ENCODE peak calls at places on chromosomes 2 and 18, in seven cellular contexts. A is PC-3, I is hepatocyte, E is GM06990, D is fibroblast of pulmonary artery, Q is lower lobe of right lung, R is fibroblast of the aortic adventitia. K is an unnamed sample.
A peak's percentile ranks its signal among the peaks of the same experiment; 100 is the strongest.

GRCh38 chr2:66700181-66700686 is 265.3 kb downstream of the MEIS1 start:
- DNase-seq in R (peak; percentile 24), I (no peak), A (peak; percentile 44), E (no peak), D (no peak), Q (no peak), K (no peak)

GRCh38 chr2:49903471-49903870 is 749.2 kb upstream of the FSHR start:
- DNase-seq in R (no peak), I (no peak), D (no peak), E (no peak), Q (no peak), A (no peak), K (no peak)

GRCh38 chr2:25276569-25277465 is 64.9 kb downstream of the DNMT3A start:
- DNase-seq in Q (peak; percentile 76), R (no peak), D (no peak), I (peak; percentile 55), A (no peak), E (peak; percentile 81), K (no peak)

GRCh38 chr2:173272895-173273294 is 81.8 kb upstream of the CDCA7 start:
- DNase-seq in A (no peak), E (no peak), I (no peak), Q (no peak), R (no peak), D (no peak), K (no peak)

GRCh38 chr2:231387904-231388724 is 7.4 kb upstream of the B3GNT7 start:
- DNase-seq in A (peak; percentile 90), I (peak; percentile 50), R (peak; percentile 14), Q (peak; percentile 62), D (peak; percentile 64), E (no peak), K (no peak)

GRCh38 chr2:23745726-23746105 is 181.2 kb downstream of the ATAD2B start:
- DNase-seq in I (peak; percentile 21), D (peak; percentile 77), R (peak; percentile 66), Q (no peak), A (peak; percentile 24), E (no peak), K (peak; percentile 36)

GRCh38 chr2:85785027-85785822 is 31.4 kb downstream of the ATOH8 start:
- DNase-seq in I (peak; percentile 72), D (peak; percentile 64), A (no peak), R (peak; percentile 96), E (no peak), Q (peak; percentile 68), K (peak; percentile 25)

GRCh38 chr2:854460-854859 is 96.2 kb upstream of the SNTG2 start:
- DNase-seq in E (no peak), Q (no peak), A (peak; percentile 53), D (peak; percentile 13), I (peak; percentile 61), R (no peak), K (no peak)

GRCh38 chr2:68426885-68427579 is 40.1 kb downstream of the FBXO48 start:
- DNase-seq in A (peak; percentile 63), I (no peak), R (peak; percentile 10), Q (no peak), D (no peak), E (peak; percentile 66), K (no peak)

GRCh38 chr2:106039634-106040033 is 154.5 kb downstream of the UXS1 start:
- DNase-seq in Q (no peak), D (no peak), I (no peak), E (no peak), A (no peak), R (no peak), K (no peak)

GRCh38 chr18:70671889-70672551 is 383.2 kb downstream of the SOCS6 start:
- DNase-seq in I (no peak), A (no peak), Q (no peak), D (no peak), E (no peak), R (no peak), K (no peak)

GRCh38 chr18:13280066-13280795 is 61.7 kb downstream of the LDLRAD4 start:
- DNase-seq in R (no peak), D (peak; percentile 17), I (no peak), Q (no peak), A (no peak), E (no peak), K (no peak)

GRCh38 chr2:101775092-101775491 is 77.6 kb downstream of the MAP4K4 start:
- DNase-seq in D (peak; percentile 41), E (no peak), I (no peak), A (no peak), R (no peak), Q (no peak), K (no peak)

GRCh38 chr2:121076501-121076820 is 208.5 kb downstream of the TFCP2L1 start:
- DNase-seq in Q (no peak), A (no peak), D (no peak), R (no peak), I (no peak), E (no peak), K (no peak)

GRCh38 chr18:10332452-10332851 is 122.0 kb upstream of the APCDD1 start:
- DNase-seq in I (no peak), E (no peak), A (no peak), D (no peak), R (no peak), Q (no peak), K (no peak)

GRCh38 chr2:237306787-237307170 is 107.2 kb downstream of the COL6A3 start:
- DNase-seq in A (no peak), D (no peak), R (no peak), E (no peak), Q (no peak), I (no peak), K (no peak)

GRCh38 chr18:60069145-60069544 is 169.3 kb downstream of the PMAIP1 start:
- DNase-seq in D (no peak), I (no peak), E (no peak), A (peak; percentile 20), R (no peak), Q (no peak), K (no peak)

GRCh38 chr18:60064271-60064670 is 164.5 kb downstream of the PMAIP1 start:
- DNase-seq in I (no peak), Q (no peak), A (peak; percentile 84), D (no peak), R (no peak), E (no peak), K (no peak)

GRCh38 chr18:60067426-60068210 is 167.8 kb downstream of the PMAIP1 start:
- DNase-seq in Q (no peak), A (no peak), E (no peak), I (no peak), D (no peak), R (no peak), K (no peak)

GRCh38 chr18:60070631-60071030 is 170.8 kb downstream of the PMAIP1 start:
- DNase-seq in I (no peak), Q (no peak), D (no peak), A (peak; percentile 72), R (no peak), E (no peak), K (no peak)

GRCh38 chr18:60066576-60066975 is 166.8 kb downstream of the PMAIP1 start:
- DNase-seq in A (no peak), D (no peak), Q (no peak), R (no peak), I (no peak), E (no peak), K (no peak)
- H3K4me3 ChIP-seq in A (no peak overlapping the region), D (no peak overlapping the region), Q (no peak overlapping the region), R (no peak overlapping the region), I (no peak overlapping the region), E (no peak overlapping the region), K (no peak overlapping the region)

DNA sequence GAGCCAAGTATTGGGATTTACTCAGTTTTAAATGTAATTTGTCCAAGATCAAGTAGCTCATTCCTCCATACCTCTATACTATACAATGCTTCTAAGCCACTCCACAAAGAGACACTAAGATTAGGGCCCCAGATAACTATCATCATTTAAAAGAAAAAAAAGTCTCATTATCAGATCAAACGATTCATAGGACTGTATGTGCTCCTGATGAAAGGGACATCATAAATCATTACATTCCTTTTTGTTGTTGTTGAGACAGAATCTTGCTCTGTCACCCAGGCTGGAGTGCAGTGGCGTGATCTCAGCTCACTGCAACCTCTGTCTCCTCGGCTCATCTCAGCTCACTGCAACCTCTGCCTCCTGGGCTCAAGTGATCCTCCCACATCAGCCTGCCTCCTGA is 2.2 kb upstream of the SLC3A1 start:
- DNase-seq in A (no peak), R (no peak), E (no peak), D (no peak), Q (no peak), I (no peak), K (no peak)
- TF ChIP-seq CTCF in A (no peak), R (no peak), E (no peak), D (no peak), Q (no peak), I (no peak), K (no peak)

GRCh38 chr18:499351-500229 is 911 bp downstream of the COLEC12 start:
- DNase-seq in R (peak; percentile 95), A (peak; percentile 52), I (peak; percentile 76), Q (peak; percentile 61), D (peak; percentile 63), E (no peak), K (no peak)
- H3K4me3 ChIP-seq in R (peak overlapping the region; percentile 74), A (peak overlapping the region; percentile 44), I (peak overlapping the region; percentile 79), Q (peak overlapping the region; percentile 64), D (peak overlapping the region; percentile 64), E (no peak overlapping the region), K (peak overlapping the region; percentile 61)

DNA sequence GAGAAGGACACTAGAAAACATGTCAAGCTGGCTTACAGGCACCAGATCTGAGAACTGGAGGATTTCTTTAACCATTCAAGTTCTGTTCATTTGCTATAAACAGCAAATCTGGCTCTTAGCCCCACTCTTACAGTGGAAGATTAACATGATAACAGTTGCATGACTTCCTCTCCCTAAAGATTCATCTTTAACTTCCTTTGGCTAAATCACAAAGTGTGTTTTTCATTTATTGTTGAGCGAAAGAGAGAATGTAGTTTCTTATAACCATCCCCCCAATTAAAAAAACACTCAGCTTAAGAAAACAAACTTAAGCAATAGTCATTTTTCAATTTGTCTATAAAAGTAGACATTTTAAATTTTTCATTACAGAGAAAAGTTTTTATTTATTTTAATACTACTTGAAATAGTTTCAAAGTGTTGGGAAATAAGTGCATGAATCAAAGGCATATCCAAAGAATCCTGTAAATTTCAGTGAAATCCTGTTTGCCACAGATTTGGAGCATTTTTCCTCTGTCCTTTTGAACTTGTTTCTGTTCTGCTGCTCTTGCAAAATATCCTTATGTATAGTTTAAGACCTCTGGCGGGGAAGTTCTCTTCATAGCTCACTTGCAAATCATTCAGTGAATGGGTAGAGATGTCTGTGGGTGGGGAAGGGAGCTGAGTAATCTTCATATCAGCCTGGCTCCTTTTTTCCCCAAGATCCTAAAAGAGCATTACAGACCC is 241.0 kb upstream of the RBBP8 start:
- DNase-seq in A (no peak), E (no peak), Q (no peak), I (peak; percentile 53), R (peak; percentile 98), D (peak; percentile 93), K (peak; percentile 65)
- TF ChIP-seq CTCF in A (no peak), E (no peak), Q (no peak), I (no peak), R (no peak), D (no peak), K (no peak)